ENCODE peak calls at places on chromosomes 13 and 19, in ten cellular contexts. E is endothelial cell of umbilical vein; O is cardiac muscle cell; G is aorta; V is uterus; T is fibroblast of lung; R is astrocyte; L is spleen; U is effector memory CD4-positive, alpha-beta T cell; C is keratinocyte. X is an unnamed sample. For H3K27me3 and H3K9me3, the result is how much of the 10 kb centered on the place peaks cover.

GRCh38 chr13:96940961-96941360 is 53.3 kb downstream of the OXGR1 start:
- DNase-seq in E (no peak), V (no peak), O (no peak), R (no peak), U (no peak), T (no peak), C (no peak), G (no peak), L (no peak), X (no peak)

GRCh38 chr13:102190930-102191329 is 210.9 kb downstream of the FGF14 start:
- DNase-seq in L (no peak), U (no peak), T (no peak), G (no peak), R (no peak), C (no peak), V (no peak), E (no peak), O (no peak), X (no peak)

GRCh38 chr13:107866007-107866665 is 349.2 kb downstream of the LIG4 start:
- DNase-seq in G (no peak), O (peak), R (peak), C (no peak), L (no peak), V (no peak), T (peak), E (peak), U (no peak), X (peak)

GRCh38 chr19:44697670-44698034 is 1.3 kb upstream of the CEACAM16 start:
- DNase-seq in E (no peak), R (no peak), O (no peak), G (no peak), C (no peak), U (no peak), L (no peak), V (no peak), T (no peak), X (no peak)

GRCh38 chr13:87999141-87999765 is 328.1 kb downstream of the SLITRK5 start:
- DNase-seq in C (no peak), G (no peak), O (peak), V (no peak), U (no peak), T (peak), R (peak), L (no peak), E (no peak), X (no peak)

GRCh38 chr19:2330632-2331284 is 2.3 kb downstream of the SPPL2B start:
- DNase-seq in L (no peak), O (no peak), G (no peak), E (no peak), C (no peak), R (no peak), U (no peak), V (no peak), T (no peak), X (no peak)

GRCh38 chr19:5926641-5927438 is 12.8 kb downstream of the CAPS start:
- DNase-seq in O (peak), L (no peak), T (no peak), V (peak), U (no peak), C (no peak), R (no peak), G (no peak), E (no peak), X (no peak)

GRCh38 chr19:18839465-18840287 is 7.9 kb downstream of the UPF1 start:
- DNase-seq in G (no peak), V (no peak), O (no peak), U (no peak), T (no peak), L (no peak), C (no peak), R (no peak), E (peak), X (no peak)

GRCh38 chr19:34844254-34844653 is 71.2 kb upstream of the ZNF599 start:
- DNase-seq in O (no peak), L (no peak), U (no peak), E (no peak), G (no peak), V (no peak), R (no peak), C (no peak), T (no peak), X (no peak)

GRCh38 chr19:2315818-2316353 is 7.9 kb upstream of the LINGO3 start:
- DNase-seq in T (peak), U (no peak), O (peak), R (no peak), E (peak), G (no peak), V (no peak), C (no peak), L (peak), X (peak)

GRCh38 chr19:13987101-13987890 is 18.8 kb downstream of the RFX1 start:
- DNase-seq in V (no peak), G (peak), R (no peak), O (no peak), E (peak), C (no peak), L (peak), T (no peak), U (no peak), X (peak)

GRCh38 chr19:49672131-49672919 is 4.7 kb upstream of the PRMT1 start:
- DNase-seq in L (peak), O (peak), E (peak), T (peak), U (peak), G (peak), V (peak), R (peak), C (no peak), X (peak)

GRCh38 chr13:50033696-50034095 is 18.5 kb downstream of the KCNRG start:
- DNase-seq in R (peak), O (peak), T (peak), G (no peak), V (no peak), L (no peak), C (no peak), E (no peak), U (no peak), X (no peak)

GRCh38 chr13:101493541-101493940 is 41.1 kb downstream of the ITGBL1 start:
- DNase-seq in O (no peak), G (no peak), E (no peak), L (no peak), C (no peak), U (no peak), T (no peak), V (no peak), R (no peak), X (no peak)

GRCh38 chr13:43664700-43665191 is 122.0 kb downstream of the ENOX1 start:
- DNase-seq in U (no peak), L (no peak), G (no peak), O (peak), V (peak), R (peak), T (peak), E (peak), C (no peak), X (no peak)

GRCh38 chr19:41297628-41298326 is 12.2 kb upstream of the CCDC97 start:
- DNase-seq in L (peak), R (no peak), E (no peak), O (no peak), C (no peak), V (no peak), U (no peak), T (no peak), G (peak), X (no peak)

GRCh38 chr13:96020155-96020575 is 33.0 kb downstream of the UGGT2 start:
- DNase-seq in E (peak), L (no peak), O (peak), C (no peak), G (no peak), R (peak), V (no peak), T (peak), U (no peak), X (no peak)

GRCh38 chr19:6464070-6464873 is at the start of gene CRB3:
- DNase-seq in V (no peak), O (no peak), T (no peak), R (no peak), E (no peak), L (peak), G (no peak), U (peak), C (no peak), X (peak)

GRCh38 chr13:99867535-99868271 is 103.9 kb downstream of the ZIC5 start:
- DNase-seq in U (no peak), T (no peak), V (no peak), O (no peak), E (no peak), C (no peak), G (no peak), L (no peak), R (no peak), X (no peak)

GRCh38 chr19:2495651-2496316 is 19.9 kb downstream of the GADD45B start:
- DNase-seq in E (no peak), G (peak), C (no peak), L (no peak), O (peak), U (no peak), V (peak), R (no peak), T (no peak), X (no peak)

GRCh38 chr13:39263531-39263930 is 225.3 kb downstream of the NHLRC3 start:
- DNase-seq in E (no peak), O (no peak), R (no peak), L (no peak), V (no peak), G (no peak), C (no peak), U (no peak), T (no peak), X (no peak)

GRCh38 chr13:110403721-110404120 is 96.6 kb downstream of the COL4A2 start:
- DNase-seq in U (no peak), V (no peak), T (peak), E (no peak), R (peak), G (no peak), C (no peak), L (no peak), O (no peak), X (no peak)
- H3K27me3 ChIP-seq in U (under half), V (under half), T (under half), E (under half), R (under half), G (under half), C (under half), L (under half), O (under half), X (under half)

GRCh38 chr13:26471807-26472206 is 85.7 kb upstream of the WASF3 start:
- DNase-seq in R (no peak), U (no peak), E (no peak), G (no peak), V (no peak), T (no peak), C (no peak), O (no peak), L (no peak), X (no peak)

GRCh38 chr13:26476111-26476743 is 81.3 kb upstream of the WASF3 start:
- DNase-seq in U (no peak), L (no peak), R (peak), E (peak), O (peak), G (peak), C (no peak), V (no peak), T (peak), X (no peak)

GRCh38 chr13:26475176-26476110 is 82.0 kb upstream of the WASF3 start:
- DNase-seq in L (no peak), V (no peak), G (no peak), R (no peak), O (no peak), U (no peak), E (no peak), C (no peak), T (no peak), X (no peak)

GRCh38 chr13:26474286-26474685 is 83.2 kb upstream of the WASF3 start:
- DNase-seq in R (no peak), C (no peak), T (no peak), O (no peak), E (no peak), G (no peak), L (no peak), V (no peak), U (no peak), X (no peak)

DNA sequence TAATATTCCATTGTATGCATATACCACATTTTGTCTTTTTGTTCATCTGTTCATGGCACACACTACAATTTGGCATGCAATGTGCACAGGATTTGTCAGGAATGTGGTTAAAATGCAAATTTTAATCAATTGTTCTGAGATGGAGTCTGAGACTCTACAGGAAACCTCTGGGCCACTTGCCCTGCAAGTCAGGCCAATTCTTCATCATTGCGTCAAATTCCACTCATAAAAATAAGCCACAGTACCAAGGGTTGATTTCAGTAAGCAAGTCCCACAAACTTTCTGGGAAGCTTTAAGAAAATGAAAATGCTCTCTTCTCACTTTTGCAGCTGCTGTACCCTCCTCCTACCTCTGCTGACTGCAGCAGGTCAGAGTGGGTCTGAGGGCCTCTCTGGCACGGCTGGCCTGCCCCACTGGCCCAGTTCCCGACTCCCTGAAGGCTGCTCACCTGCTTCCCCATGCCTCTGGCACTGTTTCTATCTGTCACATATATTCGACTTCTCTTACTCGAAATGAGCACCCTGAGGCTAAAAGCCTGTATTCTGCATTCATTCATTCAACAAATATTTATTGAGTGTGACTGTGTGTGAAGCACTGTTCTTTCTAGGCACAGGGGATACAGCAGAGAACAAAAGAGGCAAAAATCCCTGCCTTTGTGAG is 83.8 kb upstream of the WASF3 start:
- DNase-seq in E (no peak), R (no peak), O (no peak), L (no peak), C (no peak), V (no peak), T (no peak), G (no peak), U (no peak), X (no peak)
- H3K27ac ChIP-seq in E (no peak), R (no peak), O (no peak), L (no peak), C (no peak), V (no peak), T (no peak), G (no peak), U (no peak), X (no peak)

GRCh38 chr19:52369463-52370340 is at the start of gene ZNF880:
- DNase-seq in G (peak), E (peak), C (peak), R (peak), O (peak), V (peak), L (peak), T (peak), U (peak), X (peak)

GRCh38 chr19:52370341-52370710 is 603 bp downstream of the ZNF880 start:
- DNase-seq in T (no peak), L (no peak), G (no peak), V (no peak), O (no peak), C (no peak), U (no peak), E (no peak), R (no peak), X (no peak)

GRCh38 chr19:52366414-52366824 is 3.3 kb upstream of the ZNF880 start:
- DNase-seq in V (no peak), G (no peak), O (no peak), L (no peak), E (no peak), C (no peak), U (no peak), R (no peak), T (no peak), X (no peak)
- H3K9me3 ChIP-seq in V (under half), G (under half), O (under half), L (half or more), E (under half), C (under half), U (under half), R (under half), T (under half), X (half or more)

GRCh38 chr19:10419646-10420443 is 493 bp upstream of the PDE4A start:
- DNase-seq in T (peak), O (peak), U (no peak), R (peak), E (no peak), C (no peak), L (no peak), G (no peak), V (no peak), X (no peak)
- H3K27me3 ChIP-seq in T (under half), O (half or more), U (under half), R (under half), E (half or more), C (half or more), L (half or more), G (under half), V (under half), X (half or more)

DNA sequence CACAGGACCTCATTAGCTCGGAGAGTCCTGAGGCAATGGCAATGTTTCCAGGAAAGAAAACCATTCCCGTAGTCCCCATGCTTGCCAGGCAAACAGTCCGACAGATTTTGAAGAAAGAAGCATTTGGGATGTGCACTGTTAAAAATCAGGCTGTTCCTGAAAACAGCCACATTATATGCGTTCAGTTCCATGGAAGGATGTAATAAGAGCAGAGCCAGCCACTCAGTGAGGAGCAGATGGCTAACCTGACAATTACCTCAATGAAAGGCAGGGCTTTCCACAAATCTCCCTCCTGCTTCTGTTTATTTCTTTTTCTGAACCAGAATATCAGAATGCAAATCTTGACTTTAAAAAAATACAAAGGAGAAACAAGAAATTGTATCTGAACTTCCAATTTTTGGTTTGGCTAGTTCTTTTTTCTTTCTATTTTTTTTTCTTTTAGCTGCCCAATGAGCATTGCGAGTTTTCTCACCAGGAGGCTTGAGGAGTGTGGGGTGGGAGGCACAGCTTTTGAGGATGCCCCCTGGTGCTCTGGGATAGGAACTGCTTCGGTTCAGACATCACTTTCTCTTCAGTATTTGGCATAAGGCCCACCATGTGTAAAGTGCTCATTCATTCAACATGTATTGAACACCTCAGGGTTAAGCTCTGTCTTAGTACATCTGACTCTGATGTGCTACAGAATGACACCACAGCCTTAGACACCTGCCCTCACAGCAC is 124.2 kb downstream of the TBC1D4 start:
- DNase-seq in V (no peak), O (peak), L (no peak), U (peak), E (peak), C (no peak), R (peak), G (no peak), T (peak), X (peak)
- H3K27ac ChIP-seq in V (no peak), O (no peak), L (no peak), U (no peak), E (no peak), C (no peak), R (peak), G (no peak), T (no peak), X (no peak)

DNA sequence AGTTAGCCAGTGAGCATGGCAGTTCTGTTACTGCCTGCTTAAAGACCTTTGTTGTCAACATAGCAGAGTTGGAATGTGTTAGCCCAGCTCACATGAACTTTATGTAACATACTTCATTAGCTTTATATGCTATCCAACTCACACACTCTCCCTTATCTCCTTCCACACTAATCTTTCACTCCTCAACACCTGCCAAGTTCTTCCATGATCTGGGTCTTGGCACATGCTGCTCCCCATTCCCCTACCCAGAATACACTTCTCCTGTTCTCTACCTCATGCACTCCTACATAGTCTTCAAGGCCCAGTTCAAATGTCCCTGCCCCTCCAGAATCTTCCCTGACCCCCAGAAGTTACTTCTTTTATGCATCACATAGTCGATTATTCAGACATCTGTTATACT is 179.3 kb downstream of the KATNAL1 start:
- DNase-seq in R (no peak), L (no peak), G (no peak), C (no peak), U (no peak), O (peak), E (no peak), V (peak), T (no peak), X (no peak)
- H3K9me3 ChIP-seq in R (under half), L (under half), G (under half), C (under half), U (under half), O (under half), E (under half), V (under half), T (under half), X (under half)

X was measured in upper lobe of right lung.